ENCODE peak calls at places on chromosomes 5 and 9, in nine cellular contexts. C, Z, K, T, I, N, W, U and Q are unnamed samples.

GRCh38 chr9:81037889-81038288 is 651.5 kb downstream of the TLE1 start:
- DNase-seq in K (no peak), U (no peak), C (no peak), W (no peak), T (no peak), Z (no peak), I (no peak), N (no peak), Q (no peak)

GRCh38 chr5:154762261-154762660 is 7.1 kb downstream of the LARP1 start:
- DNase-seq in W (no peak), N (no peak), K (no peak), I (no peak), U (no peak), C (no peak), Z (no peak), T (no peak), Q (no peak)

GRCh38 chr9:88076286-88077070 is 61.8 kb downstream of the SPATA31C2 start:
- DNase-seq in U (no peak), I (peak), C (peak), N (peak), Z (no peak), W (peak), K (peak), T (peak), Q (peak)

GRCh38 chr5:59104400-59105117 is 521.7 kb downstream of the RAB3C start:
- DNase-seq in I (no peak), U (no peak), Z (no peak), W (no peak), T (no peak), N (no peak), K (no peak), C (no peak), Q (no peak)

GRCh38 chr9:95010431-95010838 is 283.9 kb downstream of the AOPEP start:
- DNase-seq in U (no peak), T (no peak), W (no peak), C (no peak), Z (no peak), N (no peak), I (no peak), K (no peak), Q (no peak)

GRCh38 chr9:112354081-112354743 is 20.8 kb upstream of the PTBP3 start:
- DNase-seq in Z (no peak), T (no peak), N (no peak), C (no peak), W (no peak), K (no peak), U (no peak), I (no peak), Q (no peak)

GRCh38 chr5:302951-303350 is 18.6 kb upstream of the AHRR start:
- DNase-seq in W (no peak), K (no peak), Z (no peak), T (no peak), C (no peak), U (no peak), I (no peak), N (no peak), Q (no peak)

GRCh38 chr9:122819791-122820489 is 8.4 kb downstream of the PDCL start:
- DNase-seq in C (no peak), I (no peak), T (no peak), U (no peak), Z (no peak), K (no peak), N (no peak), W (no peak), Q (no peak)

GRCh38 chr5:109877670-109878045 is 187.9 kb downstream of the MAN2A1 start:
- DNase-seq in Z (no peak), I (peak), N (no peak), C (no peak), K (no peak), U (no peak), W (no peak), T (no peak), Q (no peak)

GRCh38 chr5:61866930-61867329 is 439.1 kb upstream of the KIF2A start:
- DNase-seq in Z (peak), U (no peak), I (peak), C (peak), N (no peak), K (no peak), T (no peak), W (no peak), Q (no peak)

GRCh38 chr5:144142030-144142825 is 28.2 kb downstream of the YIPF5 start:
- DNase-seq in T (no peak), W (no peak), I (peak), U (no peak), Z (no peak), C (peak), K (no peak), N (peak), Q (no peak)

GRCh38 chr9:92350129-92350739 is 24.5 kb downstream of the CENPP start:
- DNase-seq in N (no peak), T (no peak), C (no peak), W (no peak), Z (peak), I (peak), U (no peak), K (no peak), Q (no peak)

GRCh38 chr5:57094753-57095683 is 78.8 kb upstream of the GPBP1 start:
- DNase-seq in T (no peak), K (no peak), U (no peak), C (no peak), Z (no peak), I (peak), W (no peak), N (no peak), Q (no peak)

GRCh38 chr9:133874061-133874638 is 118.0 kb downstream of the VAV2 start:
- DNase-seq in I (peak), U (no peak), N (no peak), C (peak), Z (peak), T (no peak), K (no peak), W (no peak), Q (no peak)